ENCODE peak calls at places on chromosomes 5 and 9, in seven cellular contexts. W, E, M, A, U, G and Z are unnamed samples.

GRCh38 chr5:175638305-175638704 is 19.6 kb upstream of the HRH2 start:
- DNase-seq in M (no peak), A (no peak), U (no peak), G (no peak), W (no peak), E (no peak), Z (no peak)

GRCh38 chr5:122705876-122706275 is 69.0 kb upstream of the SNX2 start:
- DNase-seq in G (peak), W (peak), M (no peak), U (no peak), A (no peak), E (no peak), Z (peak)

GRCh38 chr5:141960449-141961323 is 2.7 kb upstream of the PCDH12 start:
- DNase-seq in A (peak), W (peak), M (peak), U (peak), E (peak), G (peak), Z (peak)

GRCh38 chr5:14491505-14491904 is 90.1 kb upstream of the OTULINL start:
- DNase-seq in U (no peak), M (no peak), G (no peak), W (peak), E (no peak), A (no peak), Z (no peak)

GRCh38 chr5:68467208-68467607 is 251.7 kb downstream of the PIK3R1 start:
- DNase-seq in W (no peak), A (no peak), E (no peak), M (no peak), U (no peak), G (no peak), Z (no peak)

GRCh38 chr5:141841781-141842180 is 36.4 kb downstream of the PCDH1 start:
- DNase-seq in U (no peak), E (peak), M (no peak), G (no peak), A (no peak), W (no peak), Z (no peak)

GRCh38 chr9:2241461-2241874 is 226.3 kb downstream of the SMARCA2 start:
- DNase-seq in W (peak), E (no peak), A (peak), M (no peak), U (peak), G (no peak), Z (no peak)

GRCh38 chr5:55923177-55923872 is 71.4 kb downstream of the IL6ST start:
- DNase-seq in U (no peak), M (no peak), E (no peak), W (peak), A (no peak), G (no peak), Z (no peak)

GRCh38 chr5:177546262-177546741 is 8.1 kb downstream of the FAM193B start:
- DNase-seq in W (peak), U (no peak), G (no peak), E (peak), A (no peak), M (no peak), Z (peak)

GRCh38 chr9:129513282-129513681 is 107.6 kb downstream of the C9orf50 start:
- DNase-seq in M (no peak), E (no peak), W (no peak), G (no peak), U (no peak), A (peak), Z (no peak)

GRCh38 chr9:84296146-84296843 is 44.3 kb downstream of the SLC28A3 start:
- DNase-seq in U (no peak), A (no peak), E (no peak), G (no peak), W (peak), M (peak), Z (no peak)

GRCh38 chr5:73673161-73673591 is 47.2 kb downstream of the ARHGEF28 start:
- DNase-seq in M (no peak), G (no peak), U (no peak), E (no peak), A (no peak), W (peak), Z (no peak)

GRCh38 chr5:91243859-91244258 is 139.3 kb downstream of the ARRDC3 start:
- DNase-seq in W (no peak), M (no peak), E (no peak), G (no peak), A (no peak), U (no peak), Z (no peak)

GRCh38 chr5:91245871-91246270 is 137.2 kb downstream of the ARRDC3 start:
- DNase-seq in W (peak), U (no peak), A (no peak), M (no peak), G (no peak), E (no peak), Z (no peak)

GRCh38 chr5:91243286-91243685 is 139.8 kb downstream of the ARRDC3 start:
- DNase-seq in G (no peak), A (no peak), W (no peak), M (no peak), E (no peak), U (no peak), Z (no peak)

GRCh38 chr5:91245074-91245452 is 138.1 kb downstream of the ARRDC3 start:
- DNase-seq in W (no peak), U (no peak), A (no peak), E (no peak), M (no peak), G (peak), Z (no peak)

GRCh38 chr5:91244380-91245073 is 138.6 kb downstream of the ARRDC3 start:
- DNase-seq in G (no peak), M (no peak), U (no peak), E (no peak), W (no peak), A (no peak), Z (no peak)
- TF ChIP-seq CTCF in G (no peak), M (no peak), U (no peak), E (no peak), W (no peak), A (no peak), Z (no peak)

DNA sequence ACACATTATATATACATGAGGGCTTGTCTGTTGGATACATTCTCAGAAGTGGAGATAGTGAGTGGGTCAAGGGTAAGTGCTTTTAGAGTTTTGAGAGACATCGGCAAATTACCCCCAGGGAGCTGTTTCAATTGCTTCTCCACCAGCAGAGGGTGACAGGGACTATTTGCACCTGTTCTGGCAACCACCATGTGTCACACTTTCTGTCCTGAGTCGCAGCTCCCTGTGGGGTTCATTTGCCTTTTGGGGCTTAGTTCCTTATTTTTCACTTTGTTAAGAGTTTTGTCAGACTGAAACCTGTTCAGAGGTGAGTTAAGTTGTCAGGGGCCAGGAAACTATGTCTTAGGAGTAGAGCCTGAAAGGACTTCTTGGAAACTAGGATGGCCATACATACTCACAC is 20.1 kb upstream of the SLC36A1 start:
- DNase-seq in U (no peak), G (no peak), A (peak), E (no peak), W (no peak), M (peak), Z (no peak)
- TF ChIP-seq CTCF in U (no peak), G (no peak), A (peak), E (no peak), W (no peak), M (peak), Z (peak)

GRCh38 chr9:4070266-4070665 is 229.6 kb downstream of the GLIS3 start:
- DNase-seq in M (no peak), U (no peak), W (no peak), E (no peak), G (no peak), A (no peak), Z (no peak)

GRCh38 chr9:4077499-4078102 is 222.3 kb downstream of the GLIS3 start:
- DNase-seq in A (peak), E (peak), G (peak), U (peak), W (peak), M (no peak), Z (peak)

GRCh38 chr9:4069457-4070162 is 230.3 kb downstream of the GLIS3 start:
- DNase-seq in M (no peak), G (peak), A (no peak), E (no peak), W (no peak), U (no peak), Z (no peak)

GRCh38 chr9:4068914-4069313 is 231.0 kb downstream of the GLIS3 start:
- DNase-seq in E (no peak), A (no peak), U (no peak), M (no peak), G (no peak), W (no peak), Z (no peak)

DNA sequence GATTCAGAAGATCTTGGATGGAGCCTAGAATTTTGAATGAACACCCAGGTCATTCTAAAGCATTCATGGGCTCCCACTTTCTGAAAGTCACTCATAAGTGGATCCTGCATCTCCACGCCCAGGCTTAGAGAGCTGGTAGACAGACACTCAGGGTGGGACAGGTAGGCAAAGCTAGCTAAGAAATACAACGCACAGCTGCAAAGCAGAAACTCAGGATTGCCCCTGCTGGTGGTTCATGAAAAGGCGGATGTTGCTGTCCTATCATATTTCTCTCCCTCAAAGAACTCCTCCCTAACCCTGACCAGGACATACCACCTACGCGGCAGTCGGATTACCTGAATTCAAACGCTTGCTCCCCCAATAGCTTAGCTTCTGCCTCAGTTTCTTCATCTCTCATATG is 226.5 kb downstream of the GLIS3 start:
- DNase-seq in E (peak), A (peak), G (no peak), M (no peak), W (no peak), U (no peak), Z (peak)
- TF ChIP-seq CTCF in E (no peak), A (peak), G (peak), M (peak), W (peak), U (peak), Z (no peak)

DNA sequence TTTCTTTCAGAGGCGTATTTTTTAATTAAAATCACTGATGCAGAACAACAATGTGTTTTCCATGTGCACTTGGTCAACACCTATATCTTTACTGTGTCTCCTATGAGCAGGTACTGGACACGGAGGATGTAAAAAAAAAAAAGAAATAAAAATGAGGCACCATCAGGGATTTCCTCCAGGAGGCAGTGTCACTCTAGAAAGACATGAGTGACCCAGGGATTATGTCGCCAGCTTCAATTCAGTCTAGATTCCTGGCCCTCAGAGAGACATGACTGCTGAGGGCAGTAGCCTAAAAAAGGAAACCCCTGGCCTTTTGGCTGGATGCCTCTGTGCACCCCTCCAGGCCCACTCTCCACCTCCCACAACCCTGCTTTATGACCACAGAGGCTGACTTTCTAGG is 18.3 kb upstream of the IL33 start:
- DNase-seq in U (no peak), W (peak), A (peak), E (no peak), G (no peak), M (no peak), Z (no peak)
- TF ChIP-seq CTCF in U (peak), W (peak), A (peak), E (no peak), G (peak), M (peak), Z (no peak)

GRCh38 chr5:159990506-159990905 is 18.4 kb upstream of the TTC1 start:
- DNase-seq in E (no peak), A (no peak), W (no peak), M (no peak), U (no peak), G (no peak), Z (no peak)
- TF ChIP-seq CTCF in E (no peak), A (no peak), W (peak), M (no peak), U (no peak), G (peak), Z (no peak)

GRCh38 chr5:119270121-119270565 is 85.7 kb upstream of the TNFAIP8 start:
- DNase-seq in E (no peak), M (no peak), W (no peak), U (no peak), A (no peak), G (no peak), Z (no peak)

GRCh38 chr5:119268387-119269060 is 87.3 kb upstream of the TNFAIP8 start:
- DNase-seq in W (peak), M (peak), U (peak), E (peak), G (peak), A (peak), Z (peak)

GRCh38 chr5:119269061-119269579 is 86.7 kb upstream of the TNFAIP8 start:
- DNase-seq in M (no peak), W (peak), G (peak), A (peak), U (no peak), E (peak), Z (peak)

GRCh38 chr5:119270955-119271757 is 84.7 kb upstream of the TNFAIP8 start:
- DNase-seq in E (no peak), A (no peak), G (no peak), W (no peak), U (no peak), M (no peak), Z (no peak)

DNA sequence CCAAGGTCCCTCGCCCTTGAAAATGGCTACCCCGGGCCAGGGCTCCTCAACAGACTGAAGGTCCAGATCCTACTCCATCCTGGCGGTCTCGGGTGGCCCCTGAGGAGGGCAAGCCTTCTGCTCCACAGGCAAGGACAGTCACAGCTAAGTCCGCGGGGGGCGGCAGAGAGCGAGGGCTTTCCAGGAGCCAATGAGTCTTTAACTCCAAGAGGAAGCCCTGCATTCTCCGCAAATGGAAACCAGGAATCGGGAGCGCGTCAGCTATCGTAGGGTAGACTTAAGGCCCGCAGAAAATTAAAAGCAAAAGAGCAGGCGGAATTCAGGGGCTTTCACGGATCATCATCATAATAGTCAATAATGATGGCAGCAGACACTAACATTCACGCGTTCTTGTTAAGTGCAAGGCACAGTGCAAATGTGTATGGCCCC is 87.8 kb upstream of the TNFAIP8 start:
- DNase-seq in M (peak), U (peak), A (peak), G (peak), E (peak), W (peak), Z (peak)
- TF ChIP-seq CTCF in M (peak), U (peak), A (peak), G (peak), E (peak), W (peak), Z (no peak)

DNA sequence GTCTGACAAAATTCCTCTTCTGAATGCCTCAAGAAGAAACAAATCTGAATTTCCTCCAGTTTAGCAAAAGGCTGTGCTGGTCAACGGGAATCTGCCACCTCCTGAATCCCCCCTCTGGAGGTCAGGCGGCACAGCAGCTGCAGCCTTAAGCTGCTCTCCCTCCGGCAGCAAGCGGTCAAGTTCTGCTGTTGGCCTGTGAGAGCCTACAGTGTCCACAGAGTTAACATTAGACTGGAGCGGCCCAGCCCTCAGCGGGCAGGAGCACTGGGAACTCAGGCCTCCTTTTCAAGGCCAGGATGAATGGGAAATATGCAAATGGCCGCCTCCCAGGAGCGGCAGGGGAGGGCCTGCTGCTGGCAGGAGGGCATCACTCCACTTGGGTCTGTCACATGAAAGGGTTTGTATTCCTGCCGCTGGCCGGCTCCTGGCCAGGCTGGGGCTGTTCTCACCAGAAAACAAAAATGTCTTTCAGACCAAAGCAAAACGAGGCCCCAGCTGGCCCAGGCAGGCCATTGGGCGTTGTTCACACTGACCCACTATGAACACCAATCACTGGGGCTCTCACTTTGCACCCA is 8.2 kb downstream of the ACSL6 start:
- DNase-seq in U (peak), A (no peak), G (peak), M (no peak), E (no peak), W (peak), Z (no peak)
- TF ChIP-seq CTCF in U (no peak), A (no peak), G (peak), M (no peak), E (no peak), W (peak), Z (no peak)